ENCODE peak calls at places on chromosomes 4 and X, in nine cellular contexts. One of them, this sample, is unnamed. For H3K27me3 and H3K4me1, the result is how much of the 10 kb centered on the place peaks cover.

GRCh38 chr4:103150677-103151076 is 47.5 kb downstream of the CENPE start:
- DNase-seq in endodermal cell: no peak
- DNase-seq in ascending aorta: no peak
- DNase-seq in H1: no peak
- DNase-seq in CD8-positive, alpha-beta T cell: no peak
- DNase-seq in hepatocyte: no peak
- DNase-seq in breast epithelium: no peak
- DNase-seq in Karpas-422: no peak
- DNase-seq in transverse colon: no peak
- DNase-seq in this sample: no peak

GRCh38 chr4:162497564-162498167 is 333.9 kb upstream of the FSTL5 start:
- DNase-seq in endodermal cell: no peak
- DNase-seq in ascending aorta: no peak
- DNase-seq in H1: no peak
- DNase-seq in CD8-positive, alpha-beta T cell: no peak
- DNase-seq in hepatocyte: peak
- DNase-seq in breast epithelium: no peak
- DNase-seq in Karpas-422: peak
- DNase-seq in transverse colon: no peak
- DNase-seq in this sample: no peak

GRCh38 chr4:54843106-54843505 is 185.3 kb downstream of the KIT start:
- DNase-seq in endodermal cell: no peak
- DNase-seq in ascending aorta: no peak
- DNase-seq in H1: no peak
- DNase-seq in CD8-positive, alpha-beta T cell: no peak
- DNase-seq in hepatocyte: no peak
- DNase-seq in breast epithelium: no peak
- DNase-seq in Karpas-422: peak
- DNase-seq in transverse colon: no peak
- DNase-seq in this sample: no peak

GRCh38 chr4:139890810-139891209 is 225.2 kb downstream of the MGST2 start:
- DNase-seq in endodermal cell: no peak
- DNase-seq in ascending aorta: no peak
- DNase-seq in H1: no peak
- DNase-seq in CD8-positive, alpha-beta T cell: no peak
- DNase-seq in hepatocyte: no peak
- DNase-seq in breast epithelium: no peak
- DNase-seq in Karpas-422: no peak
- DNase-seq in transverse colon: no peak
- DNase-seq in this sample: no peak

GRCh38 chr4:140071806-140072205 is 82.2 kb downstream of the MAML3 start:
- DNase-seq in endodermal cell: no peak
- DNase-seq in ascending aorta: no peak
- DNase-seq in H1: no peak
- DNase-seq in CD8-positive, alpha-beta T cell: peak
- DNase-seq in hepatocyte: no peak
- DNase-seq in breast epithelium: no peak
- DNase-seq in Karpas-422: no peak
- DNase-seq in transverse colon: peak
- DNase-seq in this sample: no peak

GRCh38 chr4:123418486-123418931 is 21.9 kb downstream of the SPRY1 start:
- DNase-seq in endodermal cell: peak
- DNase-seq in ascending aorta: no peak
- DNase-seq in H1: no peak
- DNase-seq in CD8-positive, alpha-beta T cell: no peak
- DNase-seq in hepatocyte: peak
- DNase-seq in breast epithelium: no peak
- DNase-seq in Karpas-422: no peak
- DNase-seq in transverse colon: no peak
- DNase-seq in this sample: peak

GRCh38 chr4:56315041-56315440 is 72.2 kb downstream of the AASDH start:
- DNase-seq in endodermal cell: no peak
- DNase-seq in ascending aorta: no peak
- DNase-seq in H1: no peak
- DNase-seq in CD8-positive, alpha-beta T cell: no peak
- DNase-seq in hepatocyte: no peak
- DNase-seq in breast epithelium: no peak
- DNase-seq in Karpas-422: no peak
- DNase-seq in transverse colon: no peak
- DNase-seq in this sample: no peak

GRCh38 chrX:79361192-79361870 is 5.8 kb downstream of the ITM2A start:
- DNase-seq in endodermal cell: no peak
- DNase-seq in ascending aorta: no peak
- DNase-seq in H1: no peak
- DNase-seq in CD8-positive, alpha-beta T cell: no peak
- DNase-seq in hepatocyte: no peak
- DNase-seq in breast epithelium: no peak
- DNase-seq in Karpas-422: no peak
- DNase-seq in transverse colon: no peak
- DNase-seq in this sample: no peak

GRCh38 chr4:21901281-21901680 is 47.3 kb downstream of the KCNIP4 start:
- DNase-seq in endodermal cell: no peak
- DNase-seq in ascending aorta: no peak
- DNase-seq in H1: no peak
- DNase-seq in CD8-positive, alpha-beta T cell: no peak
- DNase-seq in hepatocyte: no peak
- DNase-seq in breast epithelium: no peak
- DNase-seq in Karpas-422: no peak
- DNase-seq in transverse colon: no peak
- DNase-seq in this sample: no peak

GRCh38 chr4:13998850-13999249 is 371.3 kb upstream of the BOD1L1 start:
- DNase-seq in endodermal cell: no peak
- DNase-seq in ascending aorta: no peak
- DNase-seq in H1: no peak
- DNase-seq in CD8-positive, alpha-beta T cell: no peak
- DNase-seq in hepatocyte: no peak
- DNase-seq in breast epithelium: no peak
- DNase-seq in Karpas-422: no peak
- DNase-seq in transverse colon: no peak
- DNase-seq in this sample: no peak

GRCh38 chr4:182179751-182180150 is 63.5 kb upstream of the TENM3 start:
- DNase-seq in endodermal cell: no peak
- DNase-seq in ascending aorta: no peak
- DNase-seq in H1: no peak
- DNase-seq in CD8-positive, alpha-beta T cell: no peak
- DNase-seq in hepatocyte: no peak
- DNase-seq in breast epithelium: no peak
- DNase-seq in Karpas-422: no peak
- DNase-seq in transverse colon: no peak
- DNase-seq in this sample: no peak

GRCh38 chr4:169345207-169345788 is 74.5 kb upstream of the SH3RF1 start:
- DNase-seq in endodermal cell: no peak
- DNase-seq in ascending aorta: no peak
- DNase-seq in H1: no peak
- DNase-seq in CD8-positive, alpha-beta T cell: no peak
- DNase-seq in hepatocyte: no peak
- DNase-seq in breast epithelium: no peak
- DNase-seq in Karpas-422: no peak
- DNase-seq in transverse colon: no peak
- DNase-seq in this sample: no peak

GRCh38 chr4:91359714-91360051 is 944.1 kb upstream of the GRID2 start:
- DNase-seq in endodermal cell: no peak
- DNase-seq in ascending aorta: no peak
- DNase-seq in H1: no peak
- DNase-seq in CD8-positive, alpha-beta T cell: no peak
- DNase-seq in hepatocyte: no peak
- DNase-seq in breast epithelium: no peak
- DNase-seq in Karpas-422: no peak
- DNase-seq in transverse colon: no peak
- DNase-seq in this sample: no peak

GRCh38 chr4:153789741-153790651 is 1.1 kb upstream of the SFRP2 start:
- DNase-seq in endodermal cell: peak
- DNase-seq in ascending aorta: no peak
- DNase-seq in H1: peak
- DNase-seq in CD8-positive, alpha-beta T cell: no peak
- DNase-seq in hepatocyte: no peak
- DNase-seq in breast epithelium: no peak
- DNase-seq in Karpas-422: no peak
- DNase-seq in transverse colon: no peak
- DNase-seq in this sample: peak

GRCh38 chr4:65653740-65654361 is 16.4 kb downstream of the EPHA5 start:
- DNase-seq in endodermal cell: no peak
- DNase-seq in ascending aorta: no peak
- DNase-seq in H1: no peak
- DNase-seq in CD8-positive, alpha-beta T cell: no peak
- DNase-seq in hepatocyte: no peak
- DNase-seq in breast epithelium: no peak
- DNase-seq in Karpas-422: no peak
- DNase-seq in transverse colon: no peak
- DNase-seq in this sample: no peak

GRCh38 chr4:54318904-54319303 is 89.8 kb downstream of the PDGFRA start:
- DNase-seq in endodermal cell: peak
- DNase-seq in ascending aorta: no peak
- DNase-seq in H1: no peak
- DNase-seq in CD8-positive, alpha-beta T cell: no peak
- DNase-seq in hepatocyte: peak
- DNase-seq in breast epithelium: no peak
- DNase-seq in Karpas-422: peak
- DNase-seq in transverse colon: no peak
- DNase-seq in this sample: no peak

GRCh38 chr4:8262637-8263322 is 6.8 kb upstream of the HTRA3 start:
- DNase-seq in endodermal cell: no peak
- DNase-seq in ascending aorta: no peak
- DNase-seq in H1: no peak
- DNase-seq in CD8-positive, alpha-beta T cell: no peak
- DNase-seq in hepatocyte: no peak
- DNase-seq in breast epithelium: no peak
- DNase-seq in Karpas-422: no peak
- DNase-seq in transverse colon: no peak
- DNase-seq in this sample: no peak

GRCh38 chrX:13373807-13374187 is 53.9 kb upstream of the ATXN3L start:
- DNase-seq in endodermal cell: no peak
- DNase-seq in ascending aorta: no peak
- DNase-seq in H1: no peak
- DNase-seq in CD8-positive, alpha-beta T cell: no peak
- DNase-seq in hepatocyte: peak
- DNase-seq in breast epithelium: no peak
- DNase-seq in Karpas-422: no peak
- DNase-seq in transverse colon: no peak
- DNase-seq in this sample: no peak

GRCh38 chrX:3145716-3146115 is 104.4 kb downstream of the ARSF start:
- DNase-seq in endodermal cell: peak
- DNase-seq in ascending aorta: no peak
- DNase-seq in H1: no peak
- DNase-seq in CD8-positive, alpha-beta T cell: no peak
- DNase-seq in hepatocyte: no peak
- DNase-seq in breast epithelium: no peak
- DNase-seq in Karpas-422: no peak
- DNase-seq in transverse colon: no peak
- DNase-seq in this sample: no peak
- H3K27ac ChIP-seq in endodermal cell: no peak
- H3K27ac ChIP-seq in ascending aorta: no peak
- H3K27ac ChIP-seq in H1: no peak
- H3K27ac ChIP-seq in CD8-positive, alpha-beta T cell: no peak
- H3K27ac ChIP-seq in hepatocyte: no peak
- H3K27ac ChIP-seq in breast epithelium: no peak
- H3K27ac ChIP-seq in Karpas-422: no peak
- H3K27ac ChIP-seq in transverse colon: no peak
- H3K27ac ChIP-seq in this sample: no peak

GRCh38 chr4:73948990-73949706 is 32.7 kb downstream of the PF4 start:
- DNase-seq in endodermal cell: no peak
- DNase-seq in ascending aorta: no peak
- DNase-seq in H1: no peak
- DNase-seq in CD8-positive, alpha-beta T cell: no peak
- DNase-seq in hepatocyte: no peak
- DNase-seq in breast epithelium: no peak
- DNase-seq in Karpas-422: no peak
- DNase-seq in transverse colon: no peak
- DNase-seq in this sample: no peak
- H3K27me3 ChIP-seq in endodermal cell: half or more
- H3K27me3 ChIP-seq in ascending aorta: under half
- H3K27me3 ChIP-seq in H1: under half
- H3K27me3 ChIP-seq in CD8-positive, alpha-beta T cell: under half
- H3K27me3 ChIP-seq in hepatocyte: under half
- H3K27me3 ChIP-seq in breast epithelium: under half
- H3K27me3 ChIP-seq in Karpas-422: under half
- H3K27me3 ChIP-seq in transverse colon: under half
- H3K27me3 ChIP-seq in this sample: under half

GRCh38 chr4:147789596-147789995 is 57.7 kb downstream of the ARHGAP10 start:
- DNase-seq in endodermal cell: no peak
- DNase-seq in ascending aorta: no peak
- DNase-seq in H1: no peak
- DNase-seq in CD8-positive, alpha-beta T cell: no peak
- DNase-seq in hepatocyte: no peak
- DNase-seq in breast epithelium: no peak
- DNase-seq in Karpas-422: no peak
- DNase-seq in transverse colon: no peak
- DNase-seq in this sample: no peak

GRCh38 chr4:147788791-147789190 is 56.9 kb downstream of the ARHGAP10 start:
- DNase-seq in endodermal cell: no peak
- DNase-seq in ascending aorta: no peak
- DNase-seq in H1: no peak
- DNase-seq in CD8-positive, alpha-beta T cell: no peak
- DNase-seq in hepatocyte: no peak
- DNase-seq in breast epithelium: no peak
- DNase-seq in Karpas-422: no peak
- DNase-seq in transverse colon: no peak
- DNase-seq in this sample: no peak

GRCh38 chr4:147791870-147792269 is 60.0 kb downstream of the ARHGAP10 start:
- DNase-seq in endodermal cell: no peak
- DNase-seq in ascending aorta: no peak
- DNase-seq in H1: no peak
- DNase-seq in CD8-positive, alpha-beta T cell: no peak
- DNase-seq in hepatocyte: no peak
- DNase-seq in breast epithelium: no peak
- DNase-seq in Karpas-422: no peak
- DNase-seq in transverse colon: no peak
- DNase-seq in this sample: no peak

GRCh38 chr4:147791341-147791740 is 59.5 kb downstream of the ARHGAP10 start:
- DNase-seq in endodermal cell: no peak
- DNase-seq in ascending aorta: no peak
- DNase-seq in H1: no peak
- DNase-seq in CD8-positive, alpha-beta T cell: no peak
- DNase-seq in hepatocyte: no peak
- DNase-seq in breast epithelium: no peak
- DNase-seq in Karpas-422: no peak
- DNase-seq in transverse colon: no peak
- DNase-seq in this sample: no peak

DNA sequence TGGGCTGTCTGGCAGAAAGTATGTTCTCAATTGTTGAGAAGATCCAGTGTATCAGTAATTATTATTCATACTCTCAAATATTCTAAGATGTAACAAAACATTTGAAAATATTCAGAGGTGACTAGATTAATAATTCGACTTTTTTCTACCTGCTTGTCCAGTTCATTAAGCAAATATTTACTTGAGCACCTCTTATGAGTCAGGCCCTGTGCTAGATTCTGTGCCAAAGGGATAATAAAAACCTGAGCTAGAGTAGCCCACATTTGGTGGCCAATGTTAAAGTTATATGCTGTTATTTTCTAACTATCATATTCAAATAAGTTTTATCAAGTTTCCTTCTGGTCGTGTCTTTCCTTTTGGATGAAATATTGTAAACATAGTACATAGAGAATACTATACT is 58.5 kb downstream of the ARHGAP10 start:
- DNase-seq in endodermal cell: no peak
- DNase-seq in ascending aorta: no peak
- DNase-seq in H1: no peak
- DNase-seq in CD8-positive, alpha-beta T cell: no peak
- DNase-seq in hepatocyte: no peak
- DNase-seq in breast epithelium: no peak
- DNase-seq in Karpas-422: no peak
- DNase-seq in transverse colon: no peak
- DNase-seq in this sample: no peak
- H3K4me1 ChIP-seq in endodermal cell: under half
- H3K4me1 ChIP-seq in ascending aorta: under half
- H3K4me1 ChIP-seq in H1: under half
- H3K4me1 ChIP-seq in CD8-positive, alpha-beta T cell: under half
- H3K4me1 ChIP-seq in hepatocyte: under half
- H3K4me1 ChIP-seq in breast epithelium: under half
- H3K4me1 ChIP-seq in Karpas-422: under half
- H3K4me1 ChIP-seq in transverse colon: under half
- H3K4me1 ChIP-seq in this sample: under half

GRCh38 chr4:145888393-145888792 is 50.2 kb downstream of the ZNF827 start:
- DNase-seq in endodermal cell: peak
- DNase-seq in ascending aorta: no peak
- DNase-seq in H1: no peak
- DNase-seq in CD8-positive, alpha-beta T cell: no peak
- DNase-seq in hepatocyte: no peak
- DNase-seq in breast epithelium: no peak
- DNase-seq in Karpas-422: peak
- DNase-seq in transverse colon: no peak
- DNase-seq in this sample: no peak
- H3K27ac ChIP-seq in endodermal cell: no peak
- H3K27ac ChIP-seq in ascending aorta: peak
- H3K27ac ChIP-seq in H1: no peak
- H3K27ac ChIP-seq in CD8-positive, alpha-beta T cell: no peak
- H3K27ac ChIP-seq in hepatocyte: no peak
- H3K27ac ChIP-seq in breast epithelium: no peak
- H3K27ac ChIP-seq in Karpas-422: peak
- H3K27ac ChIP-seq in transverse colon: peak
- H3K27ac ChIP-seq in this sample: no peak

This sample was measured in iPS DF 6.9.